ENCODE peak calls at places on chromosomes 1 and 21, in ten cellular contexts. C is lower lobe of right lung, R is stomach, M is cardiac muscle cell, Y is A549, E is astrocyte, D is mucosa of descending colon, X is OCI-LY7, K is sigmoid colon, T is hepatocyte. Q is an unnamed sample.

GRCh38 chr1:7427901-7428300 is 343.2 kb upstream of the VAMP3 start:
- DNase-seq in K (no peak), C (peak; percentile 21), X (no peak), M (no peak), T (no peak), D (no peak), R (no peak), Y (no peak), E (no peak), Q (no peak)

GRCh38 chr1:118148034-118148433 is 37.0 kb downstream of the SPAG17 start:
- DNase-seq in X (no peak), C (no peak), D (no peak), M (peak; percentile 59), E (peak; percentile 45), Y (no peak), K (no peak), T (no peak), R (no peak), Q (no peak)

GRCh38 chr1:230982698-230983097 is 3.8 kb downstream of the ARV1 start:
- DNase-seq in K (no peak), Y (no peak), R (no peak), E (peak; percentile 57), C (no peak), X (no peak), M (peak; percentile 64), D (no peak), T (no peak), Q (no peak)

GRCh38 chr1:232627645-232628334 is 2.1 kb downstream of the SIPA1L2 start:
- DNase-seq in X (peak; percentile 84), D (no peak), Y (peak; percentile 72), R (no peak), E (peak; percentile 34), C (no peak), K (no peak), M (peak; percentile 25), T (peak; percentile 73), Q (peak; percentile 51)

GRCh38 chr1:12469493-12469892 is 148.5 kb downstream of the DHRS3 start:
- DNase-seq in C (no peak), X (no peak), D (no peak), K (no peak), Y (no peak), T (no peak), R (no peak), E (no peak), M (no peak), Q (no peak)

GRCh38 chr1:150192012-150192411 is 42.3 kb downstream of the PLEKHO1 start:
- DNase-seq in T (peak; percentile 27), X (no peak), R (no peak), K (no peak), C (no peak), E (peak; percentile 92), M (peak; percentile 78), Y (peak; percentile 59), D (no peak), Q (no peak)

GRCh38 chr1:90994461-90994860 is 27.4 kb downstream of the ZNF644 start:
- DNase-seq in R (no peak), E (no peak), K (no peak), T (no peak), C (no peak), X (no peak), D (no peak), Y (no peak), M (no peak), Q (no peak)

GRCh38 chr1:207849016-207849415 is 61.9 kb downstream of the CD34 start:
- DNase-seq in T (no peak), D (no peak), X (no peak), R (no peak), C (no peak), E (no peak), K (no peak), M (no peak), Y (no peak), Q (no peak)

GRCh38 chr1:54356680-54357147 is 49.5 kb downstream of the SSBP3 start:
- DNase-seq in C (no peak), E (no peak), M (no peak), T (no peak), X (peak; percentile 23), R (no peak), D (no peak), Y (no peak), K (no peak), Q (no peak)

GRCh38 chr1:169108897-169109560 is 2.5 kb downstream of the ATP1B1 start:
- DNase-seq in M (peak; percentile 42), E (no peak), R (peak; percentile 59), K (peak; percentile 75), T (peak; percentile 58), C (no peak), Y (peak; percentile 73), X (peak; percentile 77), D (peak; percentile 63), Q (peak; percentile 64)

GRCh38 chr21:25039461-25040380 is 567.6 kb downstream of the MRPL39 start:
- DNase-seq in K (no peak), M (no peak), Y (no peak), T (no peak), R (no peak), E (peak; percentile 37), C (no peak), D (no peak), X (no peak), Q (peak; percentile 1)

GRCh38 chr21:36150192-36150711 is 6.4 kb upstream of the DOP1B start:
- DNase-seq in C (peak; percentile 71), T (no peak), M (peak; percentile 71), Y (no peak), K (peak; percentile 84), X (peak; percentile 89), E (peak; percentile 71), R (no peak), D (no peak), Q (no peak)

GRCh38 chr1:210800301-210800700 is 333.6 kb downstream of the KCNH1 start:
- DNase-seq in Y (no peak), R (no peak), M (no peak), X (no peak), T (no peak), C (no peak), D (no peak), K (no peak), E (no peak), Q (no peak)

DNA sequence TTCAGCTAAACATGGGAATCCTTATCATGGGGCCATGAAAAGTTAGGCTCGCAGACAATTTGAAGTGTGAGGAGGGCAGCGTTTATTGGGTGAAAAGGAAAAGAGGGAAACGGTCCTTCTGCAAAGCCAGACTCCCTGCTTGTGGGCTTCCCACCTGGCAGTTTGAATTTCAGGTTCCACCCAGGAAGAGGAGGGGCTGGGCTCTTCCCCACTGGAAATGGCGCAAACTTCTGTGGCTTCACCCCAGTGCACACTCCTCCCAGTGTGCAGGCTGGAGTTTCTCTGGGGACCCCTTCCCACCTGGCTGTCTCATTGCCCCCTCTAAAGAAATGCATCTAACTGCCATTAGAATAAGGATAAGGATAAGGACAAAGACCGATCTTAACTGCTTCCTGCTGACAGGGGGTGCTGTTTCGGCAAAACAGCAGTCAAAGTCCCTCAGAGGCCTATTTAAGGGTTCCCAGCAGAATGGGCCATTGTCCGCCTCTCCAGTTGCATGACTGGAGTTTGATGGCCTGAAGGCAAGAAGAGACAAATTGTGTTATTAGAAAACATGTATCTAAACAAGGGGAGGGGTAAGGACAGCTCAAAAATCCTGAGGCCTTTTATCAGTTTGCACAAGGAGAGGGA is 20.4 kb downstream of the AIM2 start:
- DNase-seq in M (peak; percentile 14), X (peak; percentile 35), K (no peak), Y (no peak), T (no peak), R (no peak), D (no peak), C (no peak), E (no peak), Q (no peak)
- TF ChIP-seq CTCF in M (no peak), X (peak; percentile 70), K (no peak), Y (no peak), T (no peak), R (no peak), D (no peak), C (no peak), E (no peak), Q (no peak)

GRCh38 chr1:155250633-155251449 is 4.4 kb downstream of the ENTREP3 start:
- DNase-seq in K (peak; percentile 96), E (peak; percentile 61), T (peak; percentile 96), X (peak; percentile 95), M (peak; percentile 94), Y (peak; percentile 91), R (peak; percentile 94), C (peak; percentile 95), D (peak; percentile 94), Q (peak; percentile 95)
- H3K4me3 ChIP-seq in K (no peak overlapping the region), E (peak overlapping the region; percentile 33), T (no peak overlapping the region), X (peak overlapping the region; percentile 65), M (no peak overlapping the region), Y (no peak overlapping the region), R (peak overlapping the region; percentile 11), C (peak overlapping the region; percentile 39), D (no peak overlapping the region), Q (no peak overlapping the region)

GRCh38 chr1:51302746-51303145 is 27.6 kb downstream of the TTC39A start:
- DNase-seq in E (no peak), C (no peak), D (no peak), X (no peak), K (no peak), Y (no peak), T (no peak), M (no peak), R (no peak), Q (no peak)
- H3K4me1 ChIP-seq in E (peaks cover 7% of the 10 kb centered on the region), C (peaks cover 7% of the 10 kb centered on the region), D (peaks cover 8% of the 10 kb centered on the region), X (no peaks in the 10 kb centered on the region), K (no peaks in the 10 kb centered on the region), Y (peaks cover 33% of the 10 kb centered on the region), T (no peaks in the 10 kb centered on the region), M (no peaks in the 10 kb centered on the region), R (peaks cover 15% of the 10 kb centered on the region), Q (peaks cover 9% of the 10 kb centered on the region)

DNA sequence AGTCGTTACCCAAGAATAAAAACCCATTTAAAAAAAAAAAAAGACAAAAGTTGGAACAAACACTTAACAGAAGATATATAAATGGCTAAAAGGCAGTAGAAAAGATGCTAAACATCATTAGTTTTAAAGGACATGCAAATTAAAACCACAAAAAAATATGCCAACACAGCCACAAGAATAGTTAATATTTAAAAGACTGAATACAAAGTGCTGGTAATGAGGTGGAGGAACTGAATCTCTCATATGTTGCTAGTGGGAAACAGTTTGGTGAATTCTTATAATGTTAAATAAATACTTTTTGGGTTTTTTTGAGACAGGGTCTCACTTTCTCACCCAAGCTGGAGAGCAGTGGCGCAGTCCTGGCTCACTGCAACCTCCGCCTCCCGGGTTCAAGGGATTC is 10.0 kb downstream of the LRRC40 start:
- DNase-seq in K (no peak), E (no peak), C (no peak), X (no peak), Y (no peak), D (no peak), R (no peak), T (no peak), M (no peak), Q (no peak)
- TF ChIP-seq CTCF in K (no peak), E (no peak), C (no peak), X (no peak), Y (no peak), D (no peak), R (no peak), T (no peak), M (no peak), Q (no peak)

Q was measured in Caco-2.